ENCODE peak calls at places on chromosomes 16 and 17, in six cellular contexts. K is CD8-positive, alpha-beta T cell; U is fibroblast of lung; Y is thoracic aorta; N is body of pancreas; D is AG04450. F is an unnamed sample. For H3K27me3, the result is how much of the 10 kb centered on the place peaks cover.

GRCh38 chr17:9247401-9247938 is 226.2 kb downstream of the NTN1 start:
- DNase-seq in K (no peak), N (no peak), D (no peak), Y (no peak), U (no peak), F (no peak)

GRCh38 chr16:1413684-1414531 is 596 bp downstream of the UNKL start:
- DNase-seq in Y (no peak), K (peak), N (peak), U (peak), D (no peak), F (peak)

GRCh38 chr17:26818736-26819135 is 475.2 kb upstream of the WSB1 start:
- DNase-seq in Y (no peak), D (peak), U (peak), N (no peak), K (no peak), F (no peak)

GRCh38 chr17:58513391-58513912 is 986 bp downstream of the MTMR4 start:
- DNase-seq in Y (no peak), U (no peak), K (no peak), N (no peak), D (no peak), F (no peak)

GRCh38 chr16:58661199-58661830 is 23.3 kb downstream of the SLC38A7 start:
- DNase-seq in U (peak), Y (peak), K (no peak), N (peak), D (peak), F (peak)

GRCh38 chr16:67936124-67936875 is at the start of gene PSMB10:
- DNase-seq in K (peak), N (peak), U (peak), D (no peak), Y (no peak), F (no peak)

GRCh38 chr17:46813920-46814319 is 4.6 kb downstream of the WNT3 start:
- DNase-seq in D (no peak), N (no peak), Y (no peak), K (no peak), U (no peak), F (no peak)

GRCh38 chr16:57192720-57193486 is 6.8 kb downstream of the RSPRY1 start:
- DNase-seq in Y (no peak), U (peak), D (no peak), N (no peak), K (no peak), F (no peak)

GRCh38 chr17:14048169-14048568 is 21.1 kb upstream of the COX10 start:
- DNase-seq in N (no peak), U (no peak), D (no peak), Y (no peak), K (no peak), F (no peak)

GRCh38 chr17:77828749-77829539 is 129.6 kb upstream of the TNRC6C start:
- DNase-seq in Y (no peak), N (no peak), U (no peak), K (no peak), D (no peak), F (peak)

GRCh38 chr16:68749424-68749823 is 12.3 kb downstream of the CDH1 start:
- DNase-seq in K (no peak), N (no peak), U (no peak), Y (no peak), D (no peak), F (no peak)

GRCh38 chr17:49015924-49016774 is 19.0 kb downstream of the IGF2BP1 start:
- DNase-seq in K (no peak), U (peak), D (no peak), Y (no peak), N (no peak), F (no peak)

GRCh38 chr16:59044616-59045015 is 310.5 kb upstream of the GOT2 start:
- DNase-seq in Y (no peak), N (no peak), K (no peak), D (no peak), U (no peak), F (no peak)

GRCh38 chr17:30545024-30545423 is 67.8 kb downstream of the GOSR1 start:
- DNase-seq in K (no peak), D (no peak), Y (no peak), N (no peak), U (no peak), F (no peak)

GRCh38 chr17:29883497-29883896 is 46.5 kb downstream of the SSH2 start:
- DNase-seq in Y (no peak), N (no peak), K (no peak), D (no peak), U (no peak), F (no peak)

GRCh38 chr16:26995522-26995921 is 71.2 kb upstream of the C16orf82 start:
- DNase-seq in K (no peak), Y (no peak), U (no peak), N (no peak), D (no peak), F (no peak)

GRCh38 chr17:20852541-20853370 is 190.1 kb downstream of the USP22 start:
- DNase-seq in Y (no peak), D (no peak), U (peak), N (no peak), K (no peak), F (no peak)

GRCh38 chr16:57675752-57676623 is 7.9 kb downstream of the ADGRG3 start:
- DNase-seq in Y (no peak), K (no peak), D (no peak), N (no peak), U (no peak), F (no peak)

GRCh38 chr17:2030779-2031163 is 818 bp downstream of the DPH1 start:
- DNase-seq in N (peak), D (peak), U (no peak), K (no peak), Y (no peak), F (no peak)

GRCh38 chr16:85555549-85556455 is 57.3 kb upstream of the GSE1 start:
- DNase-seq in K (no peak), Y (no peak), N (peak), D (no peak), U (no peak), F (no peak)

GRCh38 chr17:32555611-32556310 is 69.0 kb downstream of the CDK5R1 start:
- DNase-seq in N (no peak), U (no peak), K (no peak), D (no peak), Y (no peak), F (no peak)

GRCh38 chr17:40727447-40728231 is 24.1 kb upstream of the KRT24 start:
- DNase-seq in N (no peak), K (no peak), U (peak), D (peak), Y (no peak), F (no peak)

GRCh38 chr16:65975049-65975708 is 391.3 kb upstream of the CDH5 start:
- DNase-seq in U (peak), K (no peak), N (no peak), Y (no peak), D (peak), F (no peak)

GRCh38 chr16:27972500-27972899 is 91.0 kb downstream of the GSG1L start:
- DNase-seq in K (peak), N (no peak), D (no peak), U (peak), Y (no peak), F (no peak)

GRCh38 chr16:10182186-10182683 is at the start of gene GRIN2A:
- DNase-seq in Y (no peak), N (peak), D (no peak), U (no peak), K (no peak), F (no peak)

GRCh38 chr17:45440161-45440859 is 7.6 kb upstream of the ARHGAP27 start:
- DNase-seq in D (no peak), K (no peak), Y (no peak), U (peak), N (no peak), F (no peak)

GRCh38 chr16:67395458-67396158 is 2.3 kb upstream of the TPPP3 start:
- DNase-seq in N (peak), Y (no peak), K (no peak), U (no peak), D (no peak), F (no peak)

GRCh38 chr16:71288570-71288889 is 672 bp downstream of the CMTR2 start:
- DNase-seq in Y (no peak), K (no peak), U (no peak), D (no peak), N (no peak), F (no peak)

GRCh38 chr16:25771812-25772568 is 80.2 kb downstream of the HS3ST4 start:
- DNase-seq in Y (no peak), N (no peak), D (no peak), K (no peak), U (no peak), F (no peak)

GRCh38 chr17:3804503-3804931 is 3.5 kb upstream of the ITGAE start:
- DNase-seq in Y (no peak), N (no peak), K (no peak), D (no peak), U (no peak), F (no peak)

GRCh38 chr16:76574651-76575050 is 297.4 kb downstream of the CNTNAP4 start:
- DNase-seq in K (no peak), N (no peak), Y (no peak), U (no peak), D (no peak), F (no peak)

GRCh38 chr16:89924298-89924924 is 1.3 kb downstream of the TUBB3 start:
- DNase-seq in K (no peak), N (no peak), D (no peak), Y (no peak), U (peak), F (no peak)

GRCh38 chr17:4155980-4156620 is 13.1 kb downstream of the CYB5D2 start:
- DNase-seq in K (no peak), Y (no peak), U (no peak), D (no peak), N (no peak), F (no peak)

GRCh38 chr16:20401475-20402016 is 3.0 kb downstream of the PDILT start:
- DNase-seq in U (no peak), D (no peak), N (no peak), Y (no peak), K (no peak), F (no peak)

GRCh38 chr16:4142268-4142667 is 26.0 kb upstream of the ADCY9 start:
- DNase-seq in U (no peak), K (no peak), D (no peak), Y (no peak), N (no peak), F (no peak)

GRCh38 chr17:41480581-41480980 is 370 bp downstream of the KRT35 start:
- DNase-seq in N (no peak), D (no peak), U (no peak), Y (no peak), K (no peak), F (no peak)

GRCh38 chr16:27771201-27771910 is 221.4 kb downstream of the KATNIP start:
- DNase-seq in N (no peak), K (no peak), D (no peak), Y (no peak), U (no peak), F (no peak)

DNA sequence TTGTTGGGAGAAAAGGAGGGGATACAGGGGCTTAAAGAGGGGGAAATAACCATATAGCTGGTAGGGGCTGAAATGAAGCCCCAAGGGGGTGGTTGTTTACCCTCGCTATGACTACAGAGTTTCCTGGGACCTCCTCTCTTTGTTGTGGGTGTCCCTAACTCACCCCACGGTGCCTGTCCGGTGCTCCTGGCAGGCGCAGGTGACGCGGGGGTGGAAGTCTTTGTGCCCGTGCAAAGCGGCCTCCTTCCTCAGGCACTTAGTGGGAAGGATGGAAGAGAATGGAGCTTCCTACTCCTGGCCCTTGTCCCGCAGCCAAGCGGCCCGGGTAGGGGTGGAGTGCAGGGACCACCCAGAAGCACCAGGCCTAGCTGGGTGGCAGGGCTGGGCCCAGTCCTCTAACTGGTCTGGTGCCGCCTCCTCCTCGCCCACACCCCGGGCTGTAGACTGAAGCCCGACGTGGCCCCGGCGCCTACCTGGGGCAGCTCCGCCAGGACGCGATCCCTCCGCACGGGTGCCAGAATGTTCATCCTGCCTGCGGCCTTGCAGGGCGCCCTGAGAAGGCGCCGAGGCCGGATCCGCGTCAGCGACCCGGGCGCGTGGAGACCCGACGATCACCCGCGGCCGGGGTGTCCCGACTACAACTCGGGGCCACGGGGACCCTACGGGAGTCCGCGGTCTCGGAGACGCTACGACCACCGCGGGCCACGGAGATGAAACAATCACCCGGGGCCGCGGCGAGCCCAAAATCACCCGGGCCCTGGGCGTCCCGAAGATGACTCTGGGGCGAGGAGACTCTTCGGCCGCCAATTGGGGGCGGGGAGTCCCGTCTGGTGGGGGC is 709 bp downstream of the RAB34 start:
- DNase-seq in Y (no peak), U (peak), D (no peak), N (no peak), K (no peak), F (no peak)
- H3K4me3 ChIP-seq in Y (peak), U (peak), D (peak), N (no peak), K (no peak), F (peak)

GRCh38 chr17:61393904-61394629 is 5.6 kb upstream of the TBX2 start:
- DNase-seq in N (no peak), U (peak), K (no peak), D (no peak), Y (no peak), F (no peak)
- H3K27me3 ChIP-seq in N (under half), U (under half), K (under half), D (under half), Y (under half), F (under half)

DNA sequence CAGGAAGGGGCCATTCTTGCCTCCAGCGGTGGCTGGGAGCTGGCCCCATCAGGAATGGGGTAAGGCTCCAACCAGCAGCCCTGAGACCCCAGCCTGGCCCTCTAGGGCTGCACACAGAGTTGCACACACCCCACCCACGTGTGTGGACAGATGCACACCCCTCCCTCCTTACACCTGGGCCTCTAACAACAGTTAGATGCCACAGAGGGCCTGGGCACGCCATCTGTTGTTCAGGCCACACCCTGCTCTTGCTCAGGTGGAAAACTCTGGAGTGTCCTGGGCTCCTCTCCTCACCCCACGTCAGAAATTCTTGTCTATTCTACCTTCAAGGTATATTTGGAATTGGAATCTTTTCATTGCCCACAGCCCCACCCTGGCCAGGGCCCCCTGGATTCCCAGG is 13.3 kb upstream of the RAI1 start:
- DNase-seq in D (no peak), U (no peak), K (no peak), Y (no peak), N (no peak), F (no peak)
- TF ChIP-seq CTCF in D (no peak), U (no peak), K (no peak), Y (no peak), N (no peak), F (no peak)

GRCh38 chr16:46691720-46692119 is 2.3 kb downstream of the ORC6 start:
- DNase-seq in N (no peak), D (no peak), Y (no peak), K (no peak), U (peak), F (no peak)
- H3K4me3 ChIP-seq in N (no peak), D (no peak), Y (no peak), K (no peak), U (no peak), F (no peak)

GRCh38 chr17:28226563-28226962 is 92.4 kb upstream of the TMEM97 start:
- DNase-seq in Y (no peak), N (no peak), U (no peak), D (no peak), K (no peak), F (no peak)
- H3K27me3 ChIP-seq in Y (under half), N (under half), U (under half), D (under half), K (under half), F (under half)

DNA sequence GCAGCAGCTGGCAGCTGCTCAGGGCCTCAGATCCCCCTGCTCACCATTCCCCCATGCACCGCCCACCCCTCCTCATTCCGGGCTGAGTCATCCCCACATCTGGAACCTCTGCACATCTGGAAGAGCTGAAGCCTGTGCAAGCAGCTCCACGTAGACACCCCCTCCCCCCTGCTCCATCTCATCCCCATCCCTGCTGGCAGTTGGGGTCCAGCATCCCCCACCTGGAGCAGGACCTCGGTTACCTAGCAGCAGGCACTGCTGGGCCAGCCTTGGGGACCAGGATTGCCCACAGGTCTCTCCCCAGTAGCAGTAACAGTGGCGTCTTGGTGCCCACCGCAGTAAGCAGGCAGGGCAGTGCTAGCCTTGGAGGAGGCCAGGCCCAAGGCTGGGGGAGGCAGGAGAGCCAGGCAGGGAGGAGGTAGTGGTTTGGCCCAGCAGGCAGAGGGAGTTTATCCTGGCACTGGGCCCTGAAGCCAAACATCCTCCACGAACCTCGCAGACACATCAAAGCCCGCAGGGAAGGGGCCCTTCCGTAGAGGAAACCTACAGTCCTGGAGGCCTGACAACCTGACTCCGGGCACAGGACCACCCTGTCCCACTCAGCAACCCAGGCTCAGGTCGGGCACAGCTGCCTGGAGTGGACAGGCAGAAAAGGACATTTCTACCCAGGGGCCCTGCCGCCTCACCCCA is 7.7 kb upstream of the TMEM92 start:
- DNase-seq in K (no peak), Y (no peak), D (peak), U (peak), N (peak), F (no peak)
- TF ChIP-seq CTCF in K (no peak), Y (peak), D (peak), U (peak), N (no peak), F (no peak)

GRCh38 chr16:29809850-29810698 is 1.9 kb upstream of the PRRT2 start:
- DNase-seq in U (no peak), N (no peak), K (no peak), Y (no peak), D (no peak), F (no peak)
- H3K4me3 ChIP-seq in U (no peak), N (no peak), K (peak), Y (peak), D (peak), F (no peak)

GRCh38 chr17:80939151-80940145 is 52.2 kb upstream of the CHMP6 start:
- DNase-seq in Y (no peak), U (no peak), N (no peak), K (no peak), D (no peak), F (no peak)
- H3K27me3 ChIP-seq in Y (under half), U (under half), N (under half), K (under half), D (under half), F (under half)

DNA sequence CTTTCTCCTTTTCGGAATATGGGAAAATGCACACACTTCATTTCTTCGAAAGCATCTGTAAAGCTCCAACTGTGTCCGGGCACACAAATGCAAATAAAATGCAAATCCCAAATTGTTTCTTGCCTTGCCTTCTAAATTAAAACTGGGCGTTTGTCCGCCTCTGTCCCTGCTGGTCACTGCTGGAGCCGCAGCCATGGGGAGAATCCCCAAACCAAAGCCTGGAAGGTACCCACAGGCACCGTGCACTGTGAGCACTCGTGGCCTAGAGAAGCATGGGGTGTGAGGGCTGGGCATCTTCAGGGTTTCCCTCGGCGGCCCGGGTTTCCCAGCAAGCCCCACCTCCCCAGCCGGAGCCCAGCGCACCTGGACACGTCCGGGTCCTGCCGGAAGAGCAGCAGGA is 2.9 kb downstream of the SLC47A2 start:
- DNase-seq in Y (no peak), K (no peak), D (no peak), N (no peak), U (no peak), F (no peak)
- TF ChIP-seq CTCF in Y (no peak), K (no peak), D (peak), N (no peak), U (peak), F (no peak)